ENCODE peak calls at places on chromosomes 4 and X, in five cellular contexts. M, H, L, U and C are unnamed samples.

GRCh38 chr4:158833602-158834001 is 64.8 kb downstream of the FNIP2 start:
- DNase-seq in L (no peak), H (no peak), U (no peak), M (no peak), C (no peak)

GRCh38 chr4:136319789-136320470 is 1212.4 kb downstream of the PCDH18 start:
- DNase-seq in L (no peak), M (peak), H (no peak), U (no peak), C (no peak)

GRCh38 chr4:35342833-35343232 is 901.5 kb downstream of the ARAP2 start:
- DNase-seq in H (no peak), M (no peak), L (no peak), U (no peak), C (peak)

GRCh38 chr4:6239968-6240367 is 29.7 kb upstream of the WFS1 start:
- DNase-seq in H (no peak), M (no peak), U (no peak), L (no peak), C (no peak)

GRCh38 chr4:153527690-153528089 is 61.5 kb downstream of the TMEM131L start:
- DNase-seq in H (no peak), M (no peak), L (no peak), U (no peak), C (no peak)

GRCh38 chrX:146173742-146174141 is 356.1 kb downstream of the SLITRK2 start:
- DNase-seq in M (no peak), H (no peak), U (no peak), L (no peak), C (no peak)

GRCh38 chrX:21373637-21374162 is 518 bp upstream of the CNKSR2 start:
- DNase-seq in H (no peak), M (no peak), L (no peak), U (no peak), C (no peak)

GRCh38 chr4:118224239-118224829 is 128.5 kb downstream of the PRSS12 start:
- DNase-seq in U (no peak), H (peak), M (peak), L (peak), C (peak)

GRCh38 chrX:26109142-26109541 is 29.0 kb upstream of the MAGEB18 start:
- DNase-seq in H (no peak), L (no peak), M (no peak), U (no peak), C (no peak)

GRCh38 chr4:53186714-53187358 is 179.0 kb downstream of the SCFD2 start:
- DNase-seq in M (no peak), U (no peak), H (no peak), L (no peak), C (no peak)

GRCh38 chr4:106032851-106033286 is 137.6 kb downstream of the NPNT start:
- DNase-seq in H (no peak), M (peak), L (no peak), U (no peak), C (no peak)

GRCh38 chr4:157246959-157247358 is 26.4 kb downstream of the GRIA2 start:
- DNase-seq in H (no peak), M (no peak), U (no peak), L (no peak), C (no peak)

GRCh38 chrX:130174051-130174704 is 2.4 kb downstream of the RAB33A start:
- DNase-seq in M (no peak), L (no peak), H (peak), U (no peak), C (no peak)

GRCh38 chr4:147360301-147360700 is 120.6 kb upstream of the EDNRA start:
- DNase-seq in M (no peak), U (no peak), L (no peak), H (no peak), C (no peak)

GRCh38 chr4:57078685-57079521 is 31.3 kb downstream of the IGFBP7 start:
- DNase-seq in L (no peak), H (no peak), M (peak), U (no peak), C (no peak)

GRCh38 chr4:7382634-7383014 is 52.1 kb downstream of the PSAPL1 start:
- DNase-seq in H (peak), U (no peak), L (no peak), M (no peak), C (no peak)

GRCh38 chrX:40055495-40055894 is 42.3 kb downstream of the BCOR start:
- DNase-seq in L (no peak), U (no peak), H (no peak), M (no peak), C (no peak)

GRCh38 chrX:115460565-115460888 is 100.4 kb upstream of the PLS3 start:
- DNase-seq in H (no peak), U (no peak), L (no peak), M (no peak), C (no peak)

GRCh38 chrX:148457279-148457678 is 43.1 kb upstream of the AFF2 start:
- DNase-seq in M (no peak), U (no peak), H (no peak), L (no peak), C (no peak)

GRCh38 chr4:107801766-107802211 is 22.9 kb upstream of the SGMS2 start:
- DNase-seq in U (no peak), M (no peak), H (no peak), L (no peak), C (no peak)

GRCh38 chr4:170007113-170007512 is 19.1 kb downstream of the MFAP3L start:
- DNase-seq in U (no peak), H (no peak), M (no peak), L (peak), C (peak)

GRCh38 chr4:140472156-140472555 is 25.9 kb downstream of the MGAT4D start:
- DNase-seq in U (no peak), H (no peak), L (no peak), M (no peak), C (no peak)

GRCh38 chr4:6932918-6933317 is 23.3 kb downstream of the TBC1D14 start:
- DNase-seq in U (no peak), L (no peak), H (no peak), M (no peak), C (no peak)

GRCh38 chr4:3832536-3833220 is 66.5 kb downstream of the ADRA2C start:
- DNase-seq in U (no peak), H (no peak), M (no peak), L (no peak), C (no peak)

GRCh38 chrX:12975999-12976558 is 1.2 kb downstream of the TMSB4X start:
- DNase-seq in M (no peak), U (no peak), H (peak), L (peak), C (no peak)

GRCh38 chrX:16033336-16033735 is 90.0 kb upstream of the GRPR start:
- DNase-seq in U (no peak), M (no peak), H (no peak), L (no peak), C (no peak)

GRCh38 chr4:34148322-34148908 is 2095.9 kb downstream of the ARAP2 start:
- DNase-seq in L (no peak), M (no peak), H (no peak), U (no peak), C (no peak)

GRCh38 chrX:56564921-56565861 is 1.8 kb downstream of the UBQLN2 start:
- DNase-seq in H (peak), L (peak), U (no peak), M (peak), C (no peak)

GRCh38 chrX:11628399-11628798 is 37.3 kb downstream of the ARHGAP6 start:
- DNase-seq in U (no peak), H (no peak), M (no peak), L (no peak), C (no peak)

GRCh38 chrX:41661366-41662095 is 27.2 kb upstream of the GPR34 start:
- DNase-seq in L (no peak), M (no peak), U (no peak), H (no peak), C (no peak)

GRCh38 chr4:122783301-122784215 is 43.1 kb upstream of the FGF2 start:
- DNase-seq in U (no peak), M (peak), H (no peak), L (no peak), C (no peak)

GRCh38 chrX:79366888-79367749 is at the start of gene ITM2A:
- DNase-seq in H (peak), U (no peak), M (no peak), L (peak), C (peak)

GRCh38 chr4:31655328-31655727 is 935.2 kb downstream of the PCDH7 start:
- DNase-seq in L (no peak), U (no peak), H (no peak), M (no peak), C (no peak)

GRCh38 chr4:5989236-5990225 is 28.7 kb downstream of the C4orf50 start:
- DNase-seq in M (no peak), L (no peak), U (no peak), H (no peak), C (no peak)

GRCh38 chrX:39619182-39620009 is 478.4 kb downstream of the BCOR start:
- DNase-seq in U (no peak), L (peak), M (no peak), H (peak), C (peak)

GRCh38 chr4:74056858-74057562 is 18.5 kb upstream of the CXCL3 start:
- DNase-seq in M (no peak), L (peak), U (no peak), H (no peak), C (peak)

DNA sequence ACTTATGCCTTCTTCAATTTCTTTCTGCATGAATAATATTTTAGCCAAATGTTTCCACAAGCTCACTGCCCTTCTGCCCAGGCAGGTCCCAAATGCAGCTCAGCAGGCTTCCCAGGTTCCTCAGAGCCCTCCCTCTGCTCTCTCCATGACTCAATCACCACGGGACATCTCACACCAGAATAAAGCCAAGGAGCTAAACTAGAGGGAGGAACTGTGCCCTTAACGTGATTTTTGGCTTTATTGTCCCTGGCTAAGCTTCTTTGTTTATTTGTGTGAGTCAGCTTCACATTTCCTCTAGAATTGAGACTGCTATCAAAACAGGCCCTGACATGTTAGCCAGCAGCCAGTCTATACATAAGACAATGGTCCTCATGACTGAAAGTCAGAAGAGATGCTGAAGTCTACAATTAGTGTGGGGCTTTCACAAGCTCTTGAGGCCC is 186.4 kb upstream of the GALNT7 start:
- DNase-seq in M (no peak), U (peak), L (no peak), H (no peak), C (no peak)
- TF ChIP-seq POLR2AphosphoS5 in M (no peak), U (no peak), L (no peak), H (no peak), C (no peak)

GRCh38 chr4:168797176-168797575 is 212.9 kb downstream of the CBR4 start:
- DNase-seq in H (no peak), L (no peak), U (no peak), M (peak), C (no peak)
- TF ChIP-seq GABPA in H (no peak), L (no peak), U (no peak), M (no peak), C (no peak)

GRCh38 chrX:48891402-48892288 is 5.9 kb downstream of the TIMM17B start:
- DNase-seq in L (peak), M (peak), U (no peak), H (peak), C (peak)
- TF ChIP-seq POLR2AphosphoS5 in L (peak), M (peak), U (no peak), H (no peak), C (no peak)

GRCh38 chr4:11424000-11424399 is 4.7 kb downstream of the HS3ST1 start:
- DNase-seq in L (peak), H (peak), U (no peak), M (peak), C (no peak)
- TF ChIP-seq GABPA in L (no peak), H (no peak), U (no peak), M (no peak), C (no peak)

DNA sequence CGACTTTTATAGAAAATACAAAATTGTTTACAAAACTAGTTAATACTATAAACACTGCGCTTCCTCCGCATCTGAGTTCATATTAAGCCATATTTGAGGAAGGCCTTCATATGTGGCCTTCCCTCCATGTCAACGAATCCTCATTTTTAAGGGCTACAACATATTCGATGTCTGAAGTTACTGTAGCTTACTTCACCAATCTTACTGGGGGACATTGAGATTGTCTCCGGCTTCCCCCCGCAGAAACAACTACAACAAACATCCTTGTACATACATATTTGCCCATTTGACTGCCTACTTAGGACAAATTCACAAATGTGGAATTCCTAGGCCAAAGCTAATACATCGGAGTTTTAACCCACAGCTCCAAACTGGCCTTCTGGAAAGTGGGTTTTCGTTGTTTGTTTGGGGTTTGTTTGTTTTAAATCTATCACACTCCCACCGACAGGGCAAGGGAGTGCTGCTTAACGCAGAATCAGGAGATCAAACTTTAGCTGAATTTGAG is 581 bp upstream of the FAM114A1 start:
- DNase-seq in H (no peak), U (no peak), M (no peak), L (no peak), C (no peak)
- TF ChIP-seq POLR2AphosphoS5 in H (no peak), U (no peak), M (no peak), L (no peak), C (no peak)